ENCODE peak calls at places on chromosomes 4 and X, in five cellular contexts. One of them, this sample, is unnamed. For H3K4me1, the result is how much of the 10 kb centered on the place peaks cover.

GRCh38 chrX:9396930-9397329 is 67.9 kb upstream of the TBL1X start:
- DNase-seq in breast epithelium: no peak
- DNase-seq in A673: no peak
- DNase-seq in CD8-positive, alpha-beta memory T cell: no peak
- DNase-seq in small intestine: peak
- DNase-seq in this sample: no peak

GRCh38 chrX:103776586-103776985 is at the start of gene PLP1:
- DNase-seq in breast epithelium: no peak
- DNase-seq in A673: no peak
- DNase-seq in small intestine: no peak
- DNase-seq in CD8-positive, alpha-beta memory T cell: no peak
- DNase-seq in this sample: no peak

GRCh38 chr4:152697284-152698011 is 17.7 kb upstream of the TMEM154 start:
- DNase-seq in CD8-positive, alpha-beta memory T cell: no peak
- DNase-seq in breast epithelium: no peak
- DNase-seq in A673: no peak
- DNase-seq in small intestine: no peak
- DNase-seq in this sample: no peak

GRCh38 chrX:154398668-154399526 is 720 bp downstream of the RPL10 start:
- DNase-seq in CD8-positive, alpha-beta memory T cell: peak
- DNase-seq in A673: peak
- DNase-seq in small intestine: peak
- DNase-seq in breast epithelium: peak
- DNase-seq in this sample: no peak

GRCh38 chr4:177302371-177303100 is 7.1 kb upstream of the NEIL3 start:
- DNase-seq in small intestine: no peak
- DNase-seq in breast epithelium: no peak
- DNase-seq in CD8-positive, alpha-beta memory T cell: no peak
- DNase-seq in A673: no peak
- DNase-seq in this sample: peak

GRCh38 chrX:121832446-121832845 is 785.0 kb downstream of the GLUD2 start:
- DNase-seq in A673: no peak
- DNase-seq in CD8-positive, alpha-beta memory T cell: no peak
- DNase-seq in small intestine: no peak
- DNase-seq in breast epithelium: no peak
- DNase-seq in this sample: no peak

GRCh38 chr4:83009529-83009928 is 1.1 kb downstream of the LIN54 start:
- DNase-seq in small intestine: no peak
- DNase-seq in CD8-positive, alpha-beta memory T cell: no peak
- DNase-seq in breast epithelium: no peak
- DNase-seq in A673: no peak
- DNase-seq in this sample: no peak

GRCh38 chr4:54090804-54091623 is 8.9 kb upstream of the GSX2 start:
- DNase-seq in CD8-positive, alpha-beta memory T cell: no peak
- DNase-seq in A673: no peak
- DNase-seq in breast epithelium: peak
- DNase-seq in small intestine: peak
- DNase-seq in this sample: no peak

GRCh38 chrX:71210829-71211228 is 12.2 kb upstream of the GJB1 start:
- DNase-seq in small intestine: no peak
- DNase-seq in A673: no peak
- DNase-seq in breast epithelium: no peak
- DNase-seq in CD8-positive, alpha-beta memory T cell: no peak
- DNase-seq in this sample: no peak

GRCh38 chr4:87236851-87237250 is 16.4 kb upstream of the KLHL8 start:
- DNase-seq in breast epithelium: no peak
- DNase-seq in CD8-positive, alpha-beta memory T cell: no peak
- DNase-seq in A673: no peak
- DNase-seq in small intestine: no peak
- DNase-seq in this sample: no peak

DNA sequence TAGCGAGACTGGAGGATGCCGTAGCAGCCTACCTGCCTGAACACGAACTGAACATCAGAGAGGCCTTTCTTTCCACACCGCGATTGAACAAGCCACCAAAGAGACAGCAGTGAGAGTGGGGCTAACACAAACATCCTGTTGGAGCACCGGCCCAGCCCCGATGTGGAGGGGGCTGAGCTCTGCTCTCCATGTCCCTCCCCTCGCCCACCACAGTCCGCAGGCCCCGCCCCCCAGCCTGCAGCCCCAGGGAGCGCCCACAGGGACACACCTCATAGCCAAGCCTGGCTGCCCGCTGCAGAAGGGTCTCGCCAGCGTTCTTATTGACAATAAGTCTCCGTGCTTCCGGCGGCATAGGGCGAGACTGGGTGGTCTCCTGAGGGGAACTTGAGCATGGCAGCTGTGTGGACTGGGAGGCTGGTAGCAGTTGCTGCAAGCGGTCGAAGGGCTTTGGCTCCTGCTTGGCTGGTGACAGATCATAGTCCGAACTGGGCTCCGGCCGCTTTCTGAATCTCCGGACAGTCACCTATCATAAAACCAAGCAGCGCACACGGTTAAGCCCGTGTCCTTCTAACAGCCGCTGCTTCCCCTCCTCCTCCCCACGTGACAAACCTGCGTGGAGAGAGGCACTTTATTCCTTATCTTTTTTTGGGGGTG is 35.8 kb downstream of the BCOR start:
- DNase-seq in A673: no peak
- DNase-seq in breast epithelium: no peak
- DNase-seq in small intestine: no peak
- DNase-seq in CD8-positive, alpha-beta memory T cell: no peak
- DNase-seq in this sample: no peak
- H3K4me1 ChIP-seq in A673: under half
- H3K4me1 ChIP-seq in breast epithelium: under half
- H3K4me1 ChIP-seq in small intestine: under half
- H3K4me1 ChIP-seq in CD8-positive, alpha-beta memory T cell: under half
- H3K4me1 ChIP-seq in this sample: under half

DNA sequence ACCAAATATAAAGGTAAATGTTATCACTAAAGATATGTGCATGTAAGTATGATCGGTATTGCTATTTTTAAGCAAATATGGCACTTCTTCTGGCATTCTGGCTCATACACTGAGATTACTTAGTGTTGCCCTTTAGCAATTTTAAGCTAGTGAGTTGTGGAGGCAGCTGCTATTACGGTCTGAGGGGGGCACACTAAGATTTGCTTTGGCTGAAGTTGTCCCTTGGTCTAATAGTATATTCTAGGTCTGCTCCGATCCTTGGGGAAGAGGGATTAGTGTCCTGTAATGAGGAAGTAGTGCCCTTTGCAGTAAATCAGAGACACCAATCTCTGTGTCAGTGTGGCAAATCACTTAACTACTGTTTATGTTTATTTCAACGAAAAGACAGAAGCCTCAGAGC is 196.5 kb upstream of the FTHL17 start:
- DNase-seq in A673: no peak
- DNase-seq in CD8-positive, alpha-beta memory T cell: no peak
- DNase-seq in breast epithelium: no peak
- DNase-seq in small intestine: no peak
- DNase-seq in this sample: no peak
- H3K4me1 ChIP-seq in A673: under half
- H3K4me1 ChIP-seq in CD8-positive, alpha-beta memory T cell: under half
- H3K4me1 ChIP-seq in breast epithelium: under half
- H3K4me1 ChIP-seq in small intestine: under half
- H3K4me1 ChIP-seq in this sample: under half

DNA sequence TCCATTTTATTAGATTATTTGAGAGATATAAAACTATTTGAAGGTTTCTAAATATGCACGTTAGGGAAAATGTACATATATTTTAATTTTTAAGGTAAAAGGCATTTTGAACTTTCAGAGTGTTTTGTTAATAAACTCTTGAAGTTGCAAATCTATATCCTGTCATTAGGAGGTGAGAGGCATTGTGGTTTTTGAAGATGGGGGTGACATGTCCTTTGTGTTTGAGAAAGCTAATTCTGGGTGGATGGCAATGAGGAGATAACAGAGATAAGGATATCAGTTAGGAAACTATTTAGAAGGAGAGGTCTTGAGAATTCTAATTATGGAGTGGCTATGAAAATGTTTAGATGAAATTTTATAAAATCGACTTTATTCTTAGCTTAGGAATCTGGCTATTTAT is 6.1 kb downstream of the STIM2 start:
- DNase-seq in small intestine: no peak
- DNase-seq in CD8-positive, alpha-beta memory T cell: no peak
- DNase-seq in A673: no peak
- DNase-seq in breast epithelium: no peak
- DNase-seq in this sample: no peak
- H3K4me1 ChIP-seq in small intestine: under half
- H3K4me1 ChIP-seq in CD8-positive, alpha-beta memory T cell: half or more
- H3K4me1 ChIP-seq in A673: half or more
- H3K4me1 ChIP-seq in breast epithelium: under half
- H3K4me1 ChIP-seq in this sample: under half

GRCh38 chrX:19885732-19886131 is 1.7 kb downstream of the SH3KBP1 start:
- DNase-seq in A673: no peak
- DNase-seq in breast epithelium: no peak
- DNase-seq in CD8-positive, alpha-beta memory T cell: no peak
- DNase-seq in small intestine: no peak
- DNase-seq in this sample: no peak
- H3K4me1 ChIP-seq in A673: under half
- H3K4me1 ChIP-seq in breast epithelium: under half
- H3K4me1 ChIP-seq in CD8-positive, alpha-beta memory T cell: under half
- H3K4me1 ChIP-seq in small intestine: under half
- H3K4me1 ChIP-seq in this sample: under half

GRCh38 chr4:113957961-113958360 is 21.5 kb downstream of the ARSJ start:
- DNase-seq in small intestine: no peak
- DNase-seq in A673: peak
- DNase-seq in CD8-positive, alpha-beta memory T cell: no peak
- DNase-seq in breast epithelium: no peak
- DNase-seq in this sample: no peak

GRCh38 chr4:113955411-113955810 is 24.0 kb downstream of the ARSJ start:
- DNase-seq in A673: peak
- DNase-seq in small intestine: no peak
- DNase-seq in breast epithelium: no peak
- DNase-seq in CD8-positive, alpha-beta memory T cell: no peak
- DNase-seq in this sample: no peak

GRCh38 chr4:113958766-113959540 is 20.5 kb downstream of the ARSJ start:
- DNase-seq in breast epithelium: no peak
- DNase-seq in A673: peak
- DNase-seq in small intestine: peak
- DNase-seq in CD8-positive, alpha-beta memory T cell: no peak
- DNase-seq in this sample: no peak

GRCh38 chr4:113953888-113954287 is 25.6 kb downstream of the ARSJ start:
- DNase-seq in A673: peak
- DNase-seq in small intestine: no peak
- DNase-seq in CD8-positive, alpha-beta memory T cell: no peak
- DNase-seq in breast epithelium: no peak
- DNase-seq in this sample: no peak

GRCh38 chr4:113955948-113956347 is 23.5 kb downstream of the ARSJ start:
- DNase-seq in small intestine: peak
- DNase-seq in CD8-positive, alpha-beta memory T cell: no peak
- DNase-seq in breast epithelium: no peak
- DNase-seq in A673: peak
- DNase-seq in this sample: no peak
- H3K4me1 ChIP-seq in small intestine: under half
- H3K4me1 ChIP-seq in CD8-positive, alpha-beta memory T cell: under half
- H3K4me1 ChIP-seq in breast epithelium: under half
- H3K4me1 ChIP-seq in A673: half or more
- H3K4me1 ChIP-seq in this sample: under half

GRCh38 chr4:38386654-38387188 is 277.3 kb upstream of the KLF3 start:
- DNase-seq in A673: no peak
- DNase-seq in CD8-positive, alpha-beta memory T cell: no peak
- DNase-seq in small intestine: no peak
- DNase-seq in breast epithelium: no peak
- DNase-seq in this sample: no peak

GRCh38 chr4:38386011-38386551 is 277.9 kb upstream of the KLF3 start:
- DNase-seq in small intestine: no peak
- DNase-seq in CD8-positive, alpha-beta memory T cell: no peak
- DNase-seq in breast epithelium: no peak
- DNase-seq in A673: no peak
- DNase-seq in this sample: no peak

GRCh38 chr4:38383646-38384121 is 280.3 kb upstream of the KLF3 start:
- DNase-seq in small intestine: no peak
- DNase-seq in A673: no peak
- DNase-seq in breast epithelium: no peak
- DNase-seq in CD8-positive, alpha-beta memory T cell: no peak
- DNase-seq in this sample: no peak

GRCh38 chr4:38384962-38385285 is 279.1 kb upstream of the KLF3 start:
- DNase-seq in small intestine: no peak
- DNase-seq in CD8-positive, alpha-beta memory T cell: no peak
- DNase-seq in breast epithelium: no peak
- DNase-seq in A673: no peak
- DNase-seq in this sample: no peak

DNA sequence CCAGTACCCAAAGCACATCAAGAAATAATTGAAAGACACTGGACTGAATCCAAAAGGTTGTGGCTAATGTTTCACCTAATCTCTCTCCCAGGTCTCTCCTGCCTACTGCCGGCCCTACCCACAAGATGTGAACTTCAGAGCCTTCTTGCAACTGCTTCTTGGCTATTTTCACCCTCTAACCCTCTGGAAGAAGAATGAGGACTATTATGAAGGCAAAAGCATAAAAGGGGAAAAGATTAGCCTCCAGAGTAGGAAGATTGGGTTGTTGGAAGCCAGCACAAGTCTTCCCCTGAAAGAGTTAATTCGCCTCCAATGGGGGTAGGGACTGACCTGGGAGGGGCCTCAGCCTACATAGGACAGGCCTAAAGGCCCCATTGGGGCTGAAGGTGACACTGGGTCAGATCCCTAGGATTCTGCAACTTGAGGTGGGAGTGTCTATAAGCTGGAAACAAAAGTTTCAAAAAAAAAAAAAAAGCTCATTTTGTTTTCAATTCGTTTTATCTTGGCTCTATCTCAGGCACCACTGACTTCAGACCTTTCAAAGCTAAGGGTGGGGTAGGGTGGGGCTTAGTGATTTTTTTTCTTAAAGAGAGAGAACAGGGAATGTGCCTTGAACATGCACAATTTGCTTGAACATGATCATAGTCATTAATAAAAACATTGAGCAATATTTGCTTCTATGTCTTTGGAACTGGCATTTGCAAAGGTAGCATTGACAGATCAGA is 278.6 kb upstream of the KLF3 start:
- DNase-seq in small intestine: peak
- DNase-seq in A673: no peak
- DNase-seq in breast epithelium: no peak
- DNase-seq in CD8-positive, alpha-beta memory T cell: no peak
- DNase-seq in this sample: no peak
- H3K4me1 ChIP-seq in small intestine: under half
- H3K4me1 ChIP-seq in A673: under half
- H3K4me1 ChIP-seq in breast epithelium: under half
- H3K4me1 ChIP-seq in CD8-positive, alpha-beta memory T cell: under half
- H3K4me1 ChIP-seq in this sample: under half

GRCh38 chrX:107673401-107673800 is 45.1 kb downstream of the PRPS1 start:
- DNase-seq in A673: no peak
- DNase-seq in CD8-positive, alpha-beta memory T cell: no peak
- DNase-seq in breast epithelium: no peak
- DNase-seq in small intestine: no peak
- DNase-seq in this sample: no peak

GRCh38 chrX:107673933-107674479 is 45.7 kb downstream of the PRPS1 start:
- DNase-seq in A673: peak
- DNase-seq in small intestine: peak
- DNase-seq in CD8-positive, alpha-beta memory T cell: peak
- DNase-seq in breast epithelium: peak
- DNase-seq in this sample: peak

GRCh38 chrX:107675823-107676555 is 47.7 kb downstream of the PRPS1 start:
- DNase-seq in breast epithelium: no peak
- DNase-seq in A673: peak
- DNase-seq in small intestine: peak
- DNase-seq in CD8-positive, alpha-beta memory T cell: no peak
- DNase-seq in this sample: peak

GRCh38 chrX:107675365-107675654 is 47.0 kb downstream of the PRPS1 start:
- DNase-seq in breast epithelium: no peak
- DNase-seq in small intestine: no peak
- DNase-seq in A673: no peak
- DNase-seq in CD8-positive, alpha-beta memory T cell: no peak
- DNase-seq in this sample: no peak

GRCh38 chrX:107674480-107675364 is 46.4 kb downstream of the PRPS1 start:
- DNase-seq in small intestine: peak
- DNase-seq in breast epithelium: peak
- DNase-seq in CD8-positive, alpha-beta memory T cell: peak
- DNase-seq in A673: no peak
- DNase-seq in this sample: peak
- H3K4me1 ChIP-seq in small intestine: under half
- H3K4me1 ChIP-seq in breast epithelium: under half
- H3K4me1 ChIP-seq in CD8-positive, alpha-beta memory T cell: half or more
- H3K4me1 ChIP-seq in A673: under half
- H3K4me1 ChIP-seq in this sample: under half

This sample was measured in ascending aorta.